ENCODE peak calls at places on chromosomes 13 and 19, in nine cellular contexts. One of them, this sample, is unnamed. For H3K36me3, the result is how much of the 10 kb centered on the place peaks cover.

GRCh38 chr13:33691980-33692379 is 126.0 kb upstream of the RFC3 start:
- DNase-seq in uterus: no peak
- DNase-seq in stomach: no peak
- DNase-seq in suprapubic skin: no peak
- DNase-seq in heart left ventricle: no peak
- DNase-seq in IMR-90: no peak
- DNase-seq in ovary: no peak
- DNase-seq in spleen: no peak
- DNase-seq in gastrocnemius medialis: no peak
- DNase-seq in this sample: no peak

GRCh38 chr19:44579663-44580365 is 33.5 kb upstream of the IGSF23 start:
- DNase-seq in gastrocnemius medialis: no peak
- DNase-seq in ovary: no peak
- DNase-seq in stomach: no peak
- DNase-seq in suprapubic skin: no peak
- DNase-seq in uterus: no peak
- DNase-seq in spleen: no peak
- DNase-seq in heart left ventricle: no peak
- DNase-seq in IMR-90: no peak
- DNase-seq in this sample: no peak

GRCh38 chr19:655691-656090 is 7.3 kb downstream of the RNF126 start:
- DNase-seq in stomach: no peak
- DNase-seq in uterus: no peak
- DNase-seq in heart left ventricle: no peak
- DNase-seq in spleen: peak
- DNase-seq in ovary: no peak
- DNase-seq in suprapubic skin: no peak
- DNase-seq in gastrocnemius medialis: no peak
- DNase-seq in IMR-90: no peak
- DNase-seq in this sample: no peak

GRCh38 chr13:30798776-30799625 is 63.7 kb downstream of the ALOX5AP start:
- DNase-seq in gastrocnemius medialis: no peak
- DNase-seq in uterus: peak
- DNase-seq in spleen: no peak
- DNase-seq in stomach: no peak
- DNase-seq in heart left ventricle: no peak
- DNase-seq in ovary: no peak
- DNase-seq in suprapubic skin: no peak
- DNase-seq in IMR-90: peak
- DNase-seq in this sample: no peak

GRCh38 chr19:9705836-9706235 is 30.9 kb upstream of the ZNF562 start:
- DNase-seq in ovary: no peak
- DNase-seq in uterus: no peak
- DNase-seq in stomach: no peak
- DNase-seq in suprapubic skin: no peak
- DNase-seq in heart left ventricle: no peak
- DNase-seq in spleen: no peak
- DNase-seq in IMR-90: no peak
- DNase-seq in gastrocnemius medialis: no peak
- DNase-seq in this sample: no peak

GRCh38 chr19:47470447-47471195 is 1.1 kb downstream of the SLC8A2 start:
- DNase-seq in ovary: no peak
- DNase-seq in IMR-90: no peak
- DNase-seq in uterus: no peak
- DNase-seq in heart left ventricle: no peak
- DNase-seq in spleen: no peak
- DNase-seq in stomach: no peak
- DNase-seq in gastrocnemius medialis: no peak
- DNase-seq in suprapubic skin: no peak
- DNase-seq in this sample: no peak

GRCh38 chr13:70339738-70340137 is 231.5 kb upstream of the KLHL1 start:
- DNase-seq in stomach: peak
- DNase-seq in IMR-90: no peak
- DNase-seq in heart left ventricle: no peak
- DNase-seq in ovary: no peak
- DNase-seq in suprapubic skin: no peak
- DNase-seq in uterus: no peak
- DNase-seq in gastrocnemius medialis: no peak
- DNase-seq in spleen: no peak
- DNase-seq in this sample: no peak

GRCh38 chr13:42751693-42752092 is 29.7 kb upstream of the FAM216B start:
- DNase-seq in uterus: no peak
- DNase-seq in heart left ventricle: no peak
- DNase-seq in stomach: no peak
- DNase-seq in IMR-90: no peak
- DNase-seq in gastrocnemius medialis: no peak
- DNase-seq in spleen: no peak
- DNase-seq in ovary: no peak
- DNase-seq in suprapubic skin: no peak
- DNase-seq in this sample: no peak

GRCh38 chr19:46952874-46953273 is 66.8 kb upstream of the NPAS1 start:
- DNase-seq in gastrocnemius medialis: no peak
- DNase-seq in IMR-90: no peak
- DNase-seq in ovary: no peak
- DNase-seq in heart left ventricle: no peak
- DNase-seq in stomach: no peak
- DNase-seq in suprapubic skin: no peak
- DNase-seq in uterus: no peak
- DNase-seq in spleen: no peak
- DNase-seq in this sample: no peak

GRCh38 chr19:16698914-16699313 is 20.7 kb upstream of the NWD1 start:
- DNase-seq in ovary: no peak
- DNase-seq in gastrocnemius medialis: peak
- DNase-seq in heart left ventricle: peak
- DNase-seq in uterus: no peak
- DNase-seq in suprapubic skin: no peak
- DNase-seq in spleen: no peak
- DNase-seq in IMR-90: no peak
- DNase-seq in stomach: no peak
- DNase-seq in this sample: peak

GRCh38 chr19:18062043-18062442 is 24.7 kb downstream of the IL12RB1 start:
- DNase-seq in spleen: no peak
- DNase-seq in suprapubic skin: no peak
- DNase-seq in uterus: no peak
- DNase-seq in IMR-90: no peak
- DNase-seq in stomach: no peak
- DNase-seq in ovary: no peak
- DNase-seq in heart left ventricle: no peak
- DNase-seq in gastrocnemius medialis: no peak
- DNase-seq in this sample: no peak

GRCh38 chr13:90068658-90069057 is 1278.8 kb upstream of the MIR17HG start:
- DNase-seq in IMR-90: no peak
- DNase-seq in gastrocnemius medialis: no peak
- DNase-seq in ovary: no peak
- DNase-seq in heart left ventricle: no peak
- DNase-seq in suprapubic skin: no peak
- DNase-seq in uterus: no peak
- DNase-seq in stomach: no peak
- DNase-seq in spleen: no peak
- DNase-seq in this sample: no peak

GRCh38 chr13:28819046-28819747 is 942 bp upstream of the MTUS2 start:
- DNase-seq in stomach: no peak
- DNase-seq in IMR-90: peak
- DNase-seq in gastrocnemius medialis: no peak
- DNase-seq in heart left ventricle: no peak
- DNase-seq in ovary: no peak
- DNase-seq in uterus: peak
- DNase-seq in suprapubic skin: no peak
- DNase-seq in spleen: no peak
- DNase-seq in this sample: no peak

GRCh38 chr13:55553736-55554135 is 1587.0 kb upstream of the PRR20A start:
- DNase-seq in suprapubic skin: no peak
- DNase-seq in heart left ventricle: no peak
- DNase-seq in uterus: no peak
- DNase-seq in ovary: no peak
- DNase-seq in IMR-90: no peak
- DNase-seq in spleen: no peak
- DNase-seq in gastrocnemius medialis: no peak
- DNase-seq in stomach: no peak
- DNase-seq in this sample: no peak

GRCh38 chr13:73740681-73741080 is 393.5 kb downstream of the KLF12 start:
- DNase-seq in ovary: no peak
- DNase-seq in spleen: no peak
- DNase-seq in uterus: no peak
- DNase-seq in heart left ventricle: peak
- DNase-seq in stomach: no peak
- DNase-seq in suprapubic skin: no peak
- DNase-seq in IMR-90: peak
- DNase-seq in gastrocnemius medialis: no peak
- DNase-seq in this sample: no peak

GRCh38 chr19:1355258-1355973 is 28.3 kb upstream of the NDUFS7 start:
- DNase-seq in uterus: no peak
- DNase-seq in stomach: no peak
- DNase-seq in ovary: no peak
- DNase-seq in spleen: no peak
- DNase-seq in IMR-90: no peak
- DNase-seq in heart left ventricle: no peak
- DNase-seq in gastrocnemius medialis: no peak
- DNase-seq in suprapubic skin: no peak
- DNase-seq in this sample: no peak

GRCh38 chr19:51691122-51692064 is 1.7 kb upstream of the SPACA6 start:
- DNase-seq in IMR-90: peak
- DNase-seq in suprapubic skin: no peak
- DNase-seq in uterus: no peak
- DNase-seq in spleen: no peak
- DNase-seq in gastrocnemius medialis: no peak
- DNase-seq in stomach: no peak
- DNase-seq in heart left ventricle: no peak
- DNase-seq in ovary: no peak
- DNase-seq in this sample: no peak

GRCh38 chr13:46648166-46648607 is 95.2 kb downstream of the LRCH1 start:
- DNase-seq in spleen: peak
- DNase-seq in stomach: peak
- DNase-seq in gastrocnemius medialis: no peak
- DNase-seq in IMR-90: peak
- DNase-seq in suprapubic skin: no peak
- DNase-seq in heart left ventricle: no peak
- DNase-seq in uterus: no peak
- DNase-seq in ovary: no peak
- DNase-seq in this sample: no peak

DNA sequence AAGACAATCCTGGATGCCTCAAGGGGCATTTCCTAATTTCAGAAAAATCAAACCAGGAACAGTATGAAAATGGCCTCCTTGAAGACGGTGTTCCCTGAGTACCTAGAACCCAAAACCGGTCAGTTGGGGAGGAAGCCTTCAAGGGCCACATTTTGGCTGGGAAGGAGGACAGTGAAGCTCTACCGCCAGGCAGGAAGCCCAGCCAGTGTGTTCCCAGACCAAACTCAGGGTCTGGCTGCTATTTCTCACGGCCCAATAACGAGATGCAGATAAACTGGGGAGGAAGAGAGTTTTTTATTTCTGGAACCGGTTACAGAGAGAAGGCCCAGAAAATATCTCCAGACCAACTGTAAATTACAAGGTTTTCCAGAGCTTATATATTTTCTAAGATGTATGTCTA is 24.3 kb upstream of the CEACAM21 start:
- DNase-seq in spleen: no peak
- DNase-seq in gastrocnemius medialis: no peak
- DNase-seq in heart left ventricle: no peak
- DNase-seq in stomach: no peak
- DNase-seq in ovary: no peak
- DNase-seq in suprapubic skin: no peak
- DNase-seq in uterus: no peak
- DNase-seq in IMR-90: no peak
- DNase-seq in this sample: no peak
- TF ChIP-seq POLR2A in spleen: no peak
- TF ChIP-seq POLR2A in gastrocnemius medialis: no peak
- TF ChIP-seq POLR2A in heart left ventricle: no peak
- TF ChIP-seq POLR2A in stomach: no peak
- TF ChIP-seq POLR2A in ovary: no peak
- TF ChIP-seq POLR2A in suprapubic skin: no peak
- TF ChIP-seq POLR2A in uterus: no peak
- TF ChIP-seq POLR2A in IMR-90: no peak
- TF ChIP-seq POLR2A in this sample: no peak

GRCh38 chr13:112747256-112747655 is 57.4 kb downstream of the ATP11A start:
- DNase-seq in spleen: peak
- DNase-seq in IMR-90: no peak
- DNase-seq in ovary: no peak
- DNase-seq in heart left ventricle: no peak
- DNase-seq in stomach: no peak
- DNase-seq in uterus: no peak
- DNase-seq in gastrocnemius medialis: no peak
- DNase-seq in suprapubic skin: no peak
- DNase-seq in this sample: no peak
- H3K36me3 ChIP-seq in spleen: under half
- H3K36me3 ChIP-seq in IMR-90: under half
- H3K36me3 ChIP-seq in ovary: under half
- H3K36me3 ChIP-seq in heart left ventricle: under half
- H3K36me3 ChIP-seq in stomach: under half
- H3K36me3 ChIP-seq in uterus: under half
- H3K36me3 ChIP-seq in gastrocnemius medialis: under half
- H3K36me3 ChIP-seq in suprapubic skin: under half
- H3K36me3 ChIP-seq in this sample: under half

DNA sequence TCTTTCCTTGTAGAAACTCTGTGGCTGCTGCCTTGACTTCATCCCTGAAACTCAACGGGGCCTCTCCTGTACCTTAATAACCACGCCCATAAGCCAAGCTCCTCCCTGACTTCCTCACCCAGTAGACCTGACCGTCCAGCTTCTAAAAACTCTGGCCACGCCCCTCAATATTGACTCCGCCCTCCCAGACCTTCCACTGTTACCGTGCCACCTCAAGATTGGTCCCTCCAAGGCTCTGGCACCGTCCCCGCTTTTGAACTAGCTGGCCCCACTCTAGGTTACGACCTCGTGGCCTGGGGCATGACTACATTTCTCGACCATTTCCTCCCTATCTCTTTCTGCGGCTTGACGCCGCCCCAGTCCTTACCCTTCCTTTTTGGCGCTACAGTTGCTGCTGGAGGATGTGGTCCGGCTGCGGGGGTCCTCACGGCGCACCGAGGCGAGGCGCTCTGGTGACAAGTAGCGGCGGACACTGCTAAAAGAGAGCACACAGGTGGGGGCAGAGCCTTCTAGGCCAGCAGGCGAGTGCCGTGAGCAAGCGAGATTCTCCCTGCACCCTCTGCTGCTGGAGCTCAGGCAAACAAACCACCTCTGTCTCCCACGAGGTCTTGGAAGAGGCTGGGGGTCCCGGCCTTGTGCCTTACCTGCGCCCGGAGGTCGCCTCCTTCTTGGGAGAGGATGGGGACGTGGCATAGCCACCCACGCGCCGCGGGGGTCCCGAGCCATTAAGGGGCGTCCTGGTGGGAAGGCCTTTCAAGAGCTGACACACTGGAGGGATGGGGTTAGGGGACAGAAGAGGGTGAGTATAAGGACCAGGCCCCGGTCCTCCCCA is 2.3 kb upstream of the EML2 start:
- DNase-seq in suprapubic skin: peak
- DNase-seq in ovary: peak
- DNase-seq in spleen: peak
- DNase-seq in stomach: peak
- DNase-seq in heart left ventricle: peak
- DNase-seq in gastrocnemius medialis: peak
- DNase-seq in IMR-90: peak
- DNase-seq in uterus: peak
- DNase-seq in this sample: peak
- TF ChIP-seq POLR2A in suprapubic skin: no peak
- TF ChIP-seq POLR2A in ovary: no peak
- TF ChIP-seq POLR2A in spleen: no peak
- TF ChIP-seq POLR2A in stomach: no peak
- TF ChIP-seq POLR2A in heart left ventricle: no peak
- TF ChIP-seq POLR2A in gastrocnemius medialis: no peak
- TF ChIP-seq POLR2A in IMR-90: no peak
- TF ChIP-seq POLR2A in uterus: no peak
- TF ChIP-seq POLR2A in this sample: no peak

GRCh38 chr19:38649305-38650179 is 2.1 kb downstream of the ACTN4 start:
- DNase-seq in stomach: peak
- DNase-seq in ovary: no peak
- DNase-seq in IMR-90: no peak
- DNase-seq in gastrocnemius medialis: peak
- DNase-seq in suprapubic skin: no peak
- DNase-seq in spleen: peak
- DNase-seq in uterus: peak
- DNase-seq in heart left ventricle: peak
- DNase-seq in this sample: no peak
- H3K36me3 ChIP-seq in stomach: under half
- H3K36me3 ChIP-seq in ovary: under half
- H3K36me3 ChIP-seq in IMR-90: under half
- H3K36me3 ChIP-seq in gastrocnemius medialis: under half
- H3K36me3 ChIP-seq in suprapubic skin: under half
- H3K36me3 ChIP-seq in spleen: under half
- H3K36me3 ChIP-seq in uterus: under half
- H3K36me3 ChIP-seq in heart left ventricle: under half
- H3K36me3 ChIP-seq in this sample: under half

This sample was measured in tibial nerve.